ENCODE peak calls at places on chromosomes 7 and 10, in five cellular contexts. H is WERI-Rb-1, Z is cardiac fibroblast, J is GM06990, Y is OCI-LY7. O is an unnamed sample.

GRCh38 chr10:34728361-34728760 is 86.7 kb downstream of the PARD3 start:
- DNase-seq in H (no peak), Z (no peak), J (no peak), Y (no peak), O (no peak)

GRCh38 chr10:104318810-104319684 is 19.2 kb downstream of the ITPRIP start:
- DNase-seq in H (no peak), Z (peak; percentile 61), J (no peak), Y (no peak), O (no peak)

GRCh38 chr7:91265693-91266066 is 1.4 kb downstream of the FZD1 start:
- DNase-seq in H (no peak), Z (no peak), J (no peak), Y (no peak), O (peak; percentile 31)

GRCh38 chr7:28142650-28143049 is 37.9 kb downstream of the JAZF1 start:
- DNase-seq in H (no peak), Z (no peak), J (no peak), Y (no peak), O (no peak)

GRCh38 chr7:27245798-27246691 is 3.4 kb downstream of the EVX1 start:
- DNase-seq in H (no peak), Z (no peak), J (no peak), Y (no peak), O (peak; percentile 31)

GRCh38 chr10:78165617-78166016 is 132.0 kb downstream of the RPS24 start:
- DNase-seq in H (peak; percentile 70), Z (no peak), J (no peak), Y (no peak), O (no peak)

GRCh38 chr7:44334734-44335097 is 9.3 kb upstream of the CAMK2B start:
- DNase-seq in H (no peak), Z (no peak), J (no peak), Y (no peak), O (no peak)

GRCh38 chr7:132362059-132362458 is 214.2 kb downstream of the PLXNA4 start:
- DNase-seq in H (no peak), Z (no peak), J (no peak), Y (no peak), O (no peak)

GRCh38 chr7:294440-295154 is 4.6 kb downstream of the FOXL3 start:
- DNase-seq in H (no peak), Z (no peak), J (no peak), Y (no peak), O (no peak)

GRCh38 chr10:64041185-64041988 is 520.2 kb downstream of the REEP3 start:
- DNase-seq in H (peak; percentile 69), Z (peak; percentile 83), J (peak; percentile 67), Y (peak; percentile 78), O (peak; percentile 88)

DNA sequence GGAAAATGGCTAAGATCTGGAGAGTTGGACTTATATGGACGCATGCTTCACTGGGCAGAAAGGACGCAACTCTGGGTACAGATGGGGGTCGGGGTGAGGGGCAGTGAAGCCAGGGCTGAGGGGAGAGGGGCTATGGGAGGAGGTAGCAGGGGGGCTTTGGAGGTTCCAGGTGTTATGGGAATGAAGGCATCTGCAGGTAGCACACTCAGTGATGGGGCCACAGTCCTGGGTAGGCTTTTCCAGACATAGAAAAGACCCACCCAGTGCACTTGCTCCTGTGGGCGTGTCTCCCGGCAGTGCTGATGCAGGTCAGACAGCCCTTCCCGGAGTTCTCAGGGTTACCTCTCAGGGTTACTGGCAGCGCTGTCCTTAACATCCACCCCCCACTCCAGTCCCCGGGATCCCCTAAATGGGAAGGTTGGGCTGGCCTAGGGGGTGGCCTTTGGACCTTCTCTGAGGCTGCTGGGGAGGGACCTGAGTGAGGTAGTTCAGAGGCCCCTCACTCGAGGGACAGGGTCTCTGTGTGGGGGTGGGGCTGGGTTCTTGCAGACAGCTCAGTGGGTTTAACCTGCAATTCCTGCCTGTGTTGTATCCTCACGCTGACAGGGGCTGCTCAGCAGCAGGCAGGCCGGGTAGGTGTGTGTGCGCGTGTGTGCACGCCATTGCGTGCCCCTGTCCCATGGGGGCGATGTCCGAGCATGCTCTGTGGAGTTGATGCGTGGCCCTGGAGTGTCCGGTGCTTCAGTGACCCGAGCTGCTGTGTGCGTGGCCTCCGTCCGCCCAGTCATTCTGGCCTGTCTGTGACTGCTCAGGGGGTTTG is 6.2 kb downstream of the ZYX start:
- DNase-seq in H (peak; percentile 42), Z (peak; percentile 24), J (no peak), Y (no peak), O (no peak)
- TF ChIP-seq CTCF in H (peak; percentile 70), Z (peak; percentile 17), J (peak; percentile 17), Y (no peak), O (no peak)

DNA sequence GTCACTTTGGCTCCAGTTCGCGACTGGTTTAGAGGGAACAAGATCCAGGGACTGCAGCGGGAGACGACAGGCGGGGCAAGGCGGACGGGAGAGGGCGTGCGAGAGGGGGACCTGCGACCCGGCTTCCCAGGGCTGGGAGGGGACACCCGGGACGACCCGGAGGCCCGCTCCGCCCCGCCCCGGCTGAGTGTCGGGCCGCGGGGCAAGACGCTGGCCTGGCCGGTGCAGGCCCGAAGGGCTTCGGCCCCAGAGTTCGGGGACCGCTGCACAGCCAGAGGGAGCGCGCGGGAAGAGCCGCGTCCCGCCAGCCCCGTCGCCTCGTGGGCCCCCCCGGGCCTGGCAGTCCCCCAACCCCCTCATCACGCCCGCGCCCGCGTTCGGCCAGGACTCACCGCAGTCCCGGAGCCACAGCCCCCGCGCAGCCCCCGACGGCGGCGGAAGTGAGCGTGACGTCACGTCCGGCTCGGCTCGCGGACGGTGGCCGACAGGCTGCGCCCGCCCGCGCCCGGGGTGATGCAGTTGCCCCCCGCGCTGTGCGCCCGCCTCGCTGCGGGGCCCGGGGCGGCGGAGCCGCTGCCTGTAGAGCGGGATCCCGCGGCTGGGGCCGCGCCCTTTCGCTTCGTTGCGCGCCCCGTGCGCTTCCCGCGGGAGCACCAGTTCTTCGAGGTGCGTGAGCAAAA is at the start of the genes TUBGCP2 and ZNF511:
- DNase-seq in H (peak; percentile 81), Z (peak; percentile 80), J (peak; percentile 92), Y (peak; percentile 91), O (peak; percentile 95)
- TF ChIP-seq CTCF in H (peak; percentile 10), Z (peak; percentile 3), J (peak; percentile 21), Y (no peak), O (no peak)

GRCh38 chr10:14736600-14737081 is 38.1 kb downstream of the FAM107B start:
- DNase-seq in H (no peak), Z (peak; percentile 6), J (peak; percentile 41), Y (peak; percentile 83), O (peak; percentile 38)
- TF ChIP-seq CTCF in H (no peak), Z (no peak), J (no peak), Y (peak; percentile 21), O (no peak)

GRCh38 chr10:101216207-101216607 is 13.1 kb downstream of the LBX1 start:
- DNase-seq in H (peak; percentile 77), Z (no peak), J (no peak), Y (no peak), O (no peak)
- TF ChIP-seq CTCF in H (peak; percentile 16), Z (no peak), J (no peak), Y (no peak), O (no peak)

GRCh38 chr7:50317221-50317678 is 12.7 kb downstream of the IKZF1 start:
- DNase-seq in H (no peak), Z (no peak), J (no peak), Y (no peak), O (peak; percentile 49)
- TF ChIP-seq CTCF in H (no peak), Z (no peak), J (no peak), Y (peak; percentile 25), O (no peak)

O was measured in GM20000.